ENCODE peak calls at places on chromosomes 3 and 15, in five cellular contexts. O is stimulated activated naive CD8-positive, alpha-beta T cell treated with anti-CD3 and anti-CD28 coated beads, Interleukin-15, amount 100 ng/mL, for 72 hours; D is activated effector memory CD4-positive, alpha-beta T cell treated with Interleukin-2 at 50 U/mL for 16 hours; M is DMS79 treated with DMSO at 0.1 percent for 48 hours; T is esophagus squamous epithelium. F is an unnamed sample.
A peak's percentile ranks its signal among the peaks of the same experiment; 100 is the strongest.

GRCh38 chr3:141372656-141373055 is 4.4 kb downstream of the ZBTB38 start:
- DNase-seq in M (no peak), T (no peak), D (no peak), O (no peak), F (no peak)

GRCh38 chr15:44726136-44726535 is 10.2 kb upstream of the TRIM69 start:
- DNase-seq in O (peak; percentile 37), D (no peak), T (no peak), M (no peak), F (no peak)

GRCh38 chr3:168534761-168535160 is 439.0 kb upstream of the GOLIM4 start:
- DNase-seq in M (no peak), O (no peak), T (no peak), D (no peak), F (no peak)

GRCh38 chr15:25403771-25404170 is 35.1 kb downstream of the UBE3A start:
- DNase-seq in M (no peak), T (no peak), O (no peak), D (no peak), F (no peak)

GRCh38 chr3:189365609-189366564 is 194.1 kb downstream of the TPRG1 start:
- DNase-seq in T (no peak), M (no peak), D (no peak), O (no peak), F (no peak)

GRCh38 chr3:43621406-43621973 is 321 bp downstream of the ANO10 start:
- DNase-seq in O (no peak), T (no peak), M (no peak), D (no peak), F (no peak)

GRCh38 chr3:115470254-115470653 is 153.1 kb upstream of the GAP43 start:
- DNase-seq in M (peak; percentile 86), O (no peak), D (no peak), T (no peak), F (no peak)

GRCh38 chr3:123315271-123315595 is 113.5 kb downstream of the SEC22A start:
- DNase-seq in D (no peak), T (no peak), M (no peak), O (no peak), F (no peak)

GRCh38 chr3:12287727-12288465 is 974 bp upstream of the PPARG start:
- DNase-seq in D (no peak), O (no peak), M (no peak), T (no peak), F (no peak)

GRCh38 chr3:101177577-101177976 is 142.8 kb downstream of the IMPG2 start:
- DNase-seq in T (no peak), M (no peak), O (no peak), D (no peak), F (no peak)

GRCh38 chr3:186097317-186097662 is 11.6 kb downstream of the ETV5 start:
- DNase-seq in T (no peak), D (no peak), O (no peak), M (no peak), F (no peak)

GRCh38 chr15:52103217-52104207 is 9.1 kb downstream of the BCL2L10 start:
- DNase-seq in T (no peak), O (no peak), M (no peak), D (no peak), F (no peak)

GRCh38 chr3:56375654-56376053 is 92.6 kb downstream of the ERC2 start:
- DNase-seq in T (no peak), D (no peak), O (no peak), M (no peak), F (no peak)

GRCh38 chr15:26864664-26865191 is 2.1 kb upstream of the GABRA5 start:
- DNase-seq in M (peak; percentile 68), O (no peak), D (no peak), T (no peak), F (no peak)

GRCh38 chr15:27679621-27680521 is 419.2 kb downstream of the OCA2 start:
- DNase-seq in T (no peak), M (peak; percentile 78), D (no peak), O (no peak), F (no peak)